ENCODE peak calls at places on chromosome 9, in seven cellular contexts. K, S, Q, Z, A, F and E are unnamed samples. For H3K4me1, the result is how much of the 10 kb centered on the place peaks cover.

GRCh38 chr9:126329476-126330275 is 3.0 kb downstream of the MVB12B start:
- DNase-seq in K (no peak), S (peak), Q (no peak), Z (no peak), A (no peak), F (no peak), E (no peak)

GRCh38 chr9:97462914-97463313 is 38.6 kb upstream of the TMOD1 start:
- DNase-seq in K (peak), S (no peak), Q (no peak), Z (no peak), A (no peak), F (no peak), E (no peak)

GRCh38 chr9:107158321-107158720 is 124.8 kb upstream of the RAD23B start:
- DNase-seq in K (peak), S (no peak), Q (no peak), Z (no peak), A (no peak), F (peak), E (no peak)

GRCh38 chr9:108477538-108478006 is 378.2 kb downstream of the ACTL7B start:
- DNase-seq in K (no peak), S (no peak), Q (no peak), Z (no peak), A (no peak), F (peak), E (no peak)

GRCh38 chr9:93134018-93134739 is at the start of gene NINJ1:
- DNase-seq in K (peak), S (peak), Q (no peak), Z (peak), A (peak), F (peak), E (peak)

GRCh38 chr9:20914556-20914955 is 116.9 kb downstream of the HACD4 start:
- DNase-seq in K (no peak), S (no peak), Q (no peak), Z (no peak), A (no peak), F (no peak), E (no peak)

GRCh38 chr9:113509463-113509862 is 45.9 kb downstream of the RGS3 start:
- DNase-seq in K (no peak), S (no peak), Q (no peak), Z (no peak), A (no peak), F (no peak), E (no peak)

GRCh38 chr9:112249277-112249676 is 74.2 kb upstream of the SUSD1 start:
- DNase-seq in K (no peak), S (no peak), Q (no peak), Z (no peak), A (no peak), F (no peak), E (no peak)

GRCh38 chr9:96168882-96169281 is 133.1 kb downstream of the HSD17B3 start:
- DNase-seq in K (no peak), S (no peak), Q (no peak), Z (no peak), A (no peak), F (no peak), E (no peak)

GRCh38 chr9:34592895-34593601 is 3.5 kb upstream of the CNTFR start:
- DNase-seq in K (peak), S (no peak), Q (peak), Z (peak), A (peak), F (no peak), E (peak)

GRCh38 chr9:16001856-16002255 is 449.0 kb downstream of the CCDC171 start:
- DNase-seq in K (no peak), S (no peak), Q (no peak), Z (no peak), A (no peak), F (no peak), E (no peak)

GRCh38 chr9:104856413-104856941 is 71.5 kb downstream of the ABCA1 start:
- DNase-seq in K (no peak), S (no peak), Q (no peak), Z (no peak), A (no peak), F (peak), E (no peak)

GRCh38 chr9:104260004-104260403 is 165.9 kb downstream of the SMC2 start:
- DNase-seq in K (no peak), S (no peak), Q (no peak), Z (no peak), A (no peak), F (no peak), E (no peak)

GRCh38 chr9:79134654-79135053 is 437.1 kb upstream of the TLE4 start:
- DNase-seq in K (peak), S (no peak), Q (no peak), Z (no peak), A (no peak), F (no peak), E (no peak)

GRCh38 chr9:117555964-117556629 is 141.2 kb upstream of the ASTN2 start:
- DNase-seq in K (peak), S (no peak), Q (no peak), Z (no peak), A (peak), F (peak), E (no peak)

GRCh38 chr9:88798476-88798875 is 192.8 kb upstream of the S1PR3 start:
- DNase-seq in K (no peak), S (no peak), Q (no peak), Z (no peak), A (no peak), F (no peak), E (no peak)

GRCh38 chr9:93111371-93112115 is 15.5 kb downstream of the CARD19 start:
- DNase-seq in K (no peak), S (no peak), Q (no peak), Z (no peak), A (peak), F (peak), E (peak)

GRCh38 chr9:4344946-4345345 is 45.1 kb upstream of the GLIS3 start:
- DNase-seq in K (no peak), S (no peak), Q (no peak), Z (no peak), A (no peak), F (no peak), E (no peak)

GRCh38 chr9:72947987-72948465 is 4.8 kb downstream of the ALDH1A1 start:
- DNase-seq in K (no peak), S (no peak), Q (no peak), Z (no peak), A (no peak), F (peak), E (no peak)

GRCh38 chr9:19148170-19148569 is 20.9 kb upstream of the PLIN2 start:
- DNase-seq in K (no peak), S (no peak), Q (no peak), Z (no peak), A (no peak), F (no peak), E (no peak)

GRCh38 chr9:95552814-95553546 is 36.2 kb upstream of the PTCH1 start:
- DNase-seq in K (peak), S (no peak), Q (no peak), Z (peak), A (peak), F (no peak), E (no peak)

GRCh38 chr9:5041390-5042115 is 56.5 kb downstream of the JAK2 start:
- DNase-seq in K (no peak), S (no peak), Q (no peak), Z (no peak), A (no peak), F (no peak), E (peak)

GRCh38 chr9:89426389-89426961 is 71.4 kb downstream of the SEMA4D start:
- DNase-seq in K (no peak), S (no peak), Q (no peak), Z (no peak), A (no peak), F (no peak), E (no peak)

GRCh38 chr9:5438301-5439162 is 807 bp upstream of the PLGRKT start:
- DNase-seq in K (no peak), S (no peak), Q (no peak), Z (no peak), A (no peak), F (no peak), E (no peak)

GRCh38 chr9:133489253-133490190 is 10.6 kb upstream of the SLC2A6 start:
- DNase-seq in K (no peak), S (no peak), Q (no peak), Z (no peak), A (no peak), F (no peak), E (no peak)

GRCh38 chr9:135941288-135941995 is 19.7 kb downstream of the UBAC1 start:
- DNase-seq in K (no peak), S (no peak), Q (no peak), Z (no peak), A (no peak), F (no peak), E (no peak)

GRCh38 chr9:71716138-71716909 is 52.0 kb downstream of the CEMIP2 start:
- DNase-seq in K (no peak), S (no peak), Q (no peak), Z (no peak), A (no peak), F (no peak), E (no peak)

GRCh38 chr9:15738011-15738410 is 185.2 kb downstream of the CCDC171 start:
- DNase-seq in K (no peak), S (no peak), Q (no peak), Z (no peak), A (no peak), F (peak), E (no peak)

GRCh38 chr9:75148551-75148950 is 60.2 kb downstream of the OSTF1 start:
- DNase-seq in K (no peak), S (no peak), Q (no peak), Z (no peak), A (no peak), F (no peak), E (no peak)

GRCh38 chr9:132207839-132208615 is 46.2 kb downstream of the NTNG2 start:
- DNase-seq in K (peak), S (no peak), Q (no peak), Z (no peak), A (no peak), F (no peak), E (no peak)

GRCh38 chr9:104974053-104974983 is 46.4 kb upstream of the ABCA1 start:
- DNase-seq in K (no peak), S (no peak), Q (no peak), Z (no peak), A (no peak), F (peak), E (no peak)

GRCh38 chr9:89810434-89810833 is 205.6 kb downstream of the GADD45G start:
- DNase-seq in K (no peak), S (no peak), Q (no peak), Z (no peak), A (no peak), F (no peak), E (no peak)

GRCh38 chr9:97307091-97307490 is 368 bp upstream of the CCDC180 start:
- DNase-seq in K (peak), S (no peak), Q (peak), Z (peak), A (peak), F (no peak), E (peak)

GRCh38 chr9:111582888-111583287 is 16.6 kb downstream of the PTGR1 start:
- DNase-seq in K (no peak), S (no peak), Q (no peak), Z (no peak), A (no peak), F (no peak), E (no peak)

GRCh38 chr9:33731142-33731541 is 64.2 kb upstream of the PRSS3 start:
- DNase-seq in K (no peak), S (no peak), Q (no peak), Z (no peak), A (no peak), F (no peak), E (no peak)

GRCh38 chr9:134925011-134925511 is 7.3 kb upstream of the FCN1 start:
- DNase-seq in K (no peak), S (no peak), Q (no peak), Z (no peak), A (no peak), F (no peak), E (no peak)

GRCh38 chr9:130030821-130031481 is 12.0 kb downstream of the FNBP1 start:
- DNase-seq in K (no peak), S (peak), Q (no peak), Z (no peak), A (no peak), F (peak), E (no peak)
- H3K4me1 ChIP-seq in K (under half), S (half or more), Q (under half), Z (under half), A (half or more), F (half or more), E (under half)

GRCh38 chr9:83233647-83234046 is 170.7 kb upstream of the RASEF start:
- DNase-seq in K (no peak), S (no peak), Q (no peak), Z (no peak), A (peak), F (no peak), E (no peak)

GRCh38 chr9:83235524-83235923 is 172.6 kb upstream of the RASEF start:
- DNase-seq in K (no peak), S (no peak), Q (no peak), Z (no peak), A (no peak), F (no peak), E (no peak)

GRCh38 chr9:83234541-83234940 is 171.6 kb upstream of the RASEF start:
- DNase-seq in K (no peak), S (no peak), Q (no peak), Z (no peak), A (no peak), F (no peak), E (no peak)

GRCh38 chr9:83236029-83236696 is 173.2 kb upstream of the RASEF start:
- DNase-seq in K (no peak), S (no peak), Q (no peak), Z (no peak), A (no peak), F (no peak), E (no peak)

GRCh38 chr9:83231039-83231438 is 168.1 kb upstream of the RASEF start:
- DNase-seq in K (no peak), S (no peak), Q (no peak), Z (no peak), A (no peak), F (peak), E (no peak)
- TF ChIP-seq CTCF in K (peak), S (no peak), Q (no peak), Z (no peak), A (peak), F (peak), E (no peak)

GRCh38 chr9:137026828-137027227 is 1.2 kb downstream of the ABCA2 start:
- DNase-seq in K (no peak), S (no peak), Q (no peak), Z (no peak), A (no peak), F (no peak), E (no peak)

GRCh38 chr9:137029058-137029922 is 1.3 kb upstream of the ABCA2 start:
- DNase-seq in K (peak), S (peak), Q (no peak), Z (peak), A (peak), F (peak), E (peak)

GRCh38 chr9:137028281-137029057 is 432 bp upstream of the ABCA2 start:
- DNase-seq in K (peak), S (peak), Q (no peak), Z (no peak), A (peak), F (no peak), E (peak)

GRCh38 chr9:137027369-137028012 is 546 bp downstream of the ABCA2 start:
- DNase-seq in K (no peak), S (peak), Q (no peak), Z (no peak), A (no peak), F (no peak), E (no peak)

DNA sequence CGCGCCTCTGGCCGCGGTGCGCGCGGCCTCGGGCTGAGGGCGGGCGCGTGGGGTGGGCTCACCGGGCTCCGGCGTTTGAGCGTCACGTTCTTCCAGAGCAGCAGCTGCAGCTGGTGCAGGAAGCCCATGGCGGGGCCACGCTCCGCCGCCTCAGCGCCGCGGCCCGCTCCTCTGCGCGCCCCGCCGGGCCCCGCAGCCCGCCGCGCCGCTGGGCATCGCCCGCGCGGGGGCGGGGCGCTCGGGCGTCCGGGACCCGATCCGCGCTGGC is at the start of gene ABCA2:
- DNase-seq in K (no peak), S (no peak), Q (no peak), Z (no peak), A (no peak), F (no peak), E (no peak)
- H3K4me1 ChIP-seq in K (under half), S (half or more), Q (under half), Z (under half), A (under half), F (half or more), E (under half)

DNA sequence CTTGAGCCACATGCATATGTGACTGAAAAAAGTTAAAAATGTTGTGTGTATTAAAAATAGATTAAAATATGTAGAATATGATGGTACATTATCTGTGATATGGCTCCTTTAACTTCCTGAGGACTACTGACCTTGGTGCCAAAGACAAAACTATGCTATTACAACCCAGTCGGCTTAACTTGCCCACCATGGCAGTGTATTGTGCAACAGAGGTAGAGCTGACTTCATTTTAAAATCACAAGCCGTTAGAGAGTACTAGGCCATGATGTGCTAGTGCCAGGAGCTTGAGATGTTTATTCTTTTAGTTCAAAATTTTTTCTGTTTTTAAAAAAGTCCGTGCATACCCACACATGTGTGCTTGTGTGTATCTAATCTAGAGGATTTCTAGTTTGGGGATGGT is 46.3 kb downstream of the NAA35 start:
- DNase-seq in K (no peak), S (no peak), Q (no peak), Z (no peak), A (no peak), F (no peak), E (no peak)
- TF ChIP-seq CTCF in K (no peak), S (no peak), Q (no peak), Z (no peak), A (no peak), F (no peak), E (no peak)

DNA sequence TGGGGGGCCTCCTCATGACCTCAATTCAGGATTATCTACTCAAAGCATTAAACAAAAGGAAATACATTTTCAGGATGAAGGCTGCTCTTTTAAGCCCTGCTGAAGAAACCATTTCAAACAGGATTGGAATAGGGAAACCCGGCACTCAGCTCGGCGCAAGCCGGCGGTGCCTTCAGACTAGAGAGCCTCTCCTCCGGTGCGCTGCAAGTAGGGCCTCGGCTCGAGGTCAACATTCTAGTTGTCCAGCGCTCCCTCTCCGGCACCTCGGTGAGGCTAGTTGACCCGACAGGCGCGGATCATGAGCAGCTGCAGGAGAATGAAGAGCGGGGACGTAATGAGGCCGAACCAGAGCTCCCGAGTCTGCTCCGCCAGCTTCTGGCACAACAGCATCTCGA is 720 bp downstream of the TMEM203 start:
- DNase-seq in K (no peak), S (no peak), Q (no peak), Z (no peak), A (no peak), F (no peak), E (no peak)
- H3K4me1 ChIP-seq in K (under half), S (under half), Q (under half), Z (under half), A (half or more), F (under half), E (half or more)